ENCODE peak calls at places on chromosomes 5 and 9, in seven cellular contexts. B is NB4, O is mucosa of descending colon, G is fibroblast of the aortic adventitia, Y is tibial nerve, U is Caco-2, D is hepatocyte. H is an unnamed sample.

GRCh38 chr9:35051069-35051967 is 21.1 kb downstream of the VCP start:
- DNase-seq in B (peak), D (peak), Y (no peak), O (no peak), U (peak), G (peak), H (no peak)

GRCh38 chr5:108259306-108259705 is 122.6 kb downstream of the FBXL17 start:
- DNase-seq in O (no peak), D (peak), G (peak), U (no peak), Y (no peak), B (no peak), H (no peak)

GRCh38 chr9:2720179-2720654 is 2.9 kb downstream of the KCNV2 start:
- DNase-seq in D (peak), B (no peak), G (no peak), Y (no peak), O (no peak), U (no peak), H (no peak)

GRCh38 chr5:14465086-14465485 is 116.5 kb upstream of the OTULINL start:
- DNase-seq in Y (no peak), O (no peak), D (no peak), G (peak), B (no peak), U (no peak), H (no peak)

GRCh38 chr9:70065572-70065971 is 21.9 kb downstream of the MAMDC2 start:
- DNase-seq in U (no peak), G (no peak), Y (no peak), B (no peak), D (no peak), O (no peak), H (no peak)

GRCh38 chr5:82347213-82347947 is 69.2 kb upstream of the RPS23 start:
- DNase-seq in U (no peak), D (peak), G (peak), Y (no peak), O (no peak), B (no peak), H (peak)

GRCh38 chr5:147685991-147686390 is 96.5 kb downstream of the JAKMIP2 start:
- DNase-seq in G (no peak), D (no peak), Y (no peak), U (no peak), O (no peak), B (no peak), H (no peak)

GRCh38 chr9:21402387-21403247 is 6.3 kb upstream of the IFNA8 start:
- DNase-seq in B (no peak), G (no peak), D (peak), U (no peak), O (peak), Y (no peak), H (no peak)

GRCh38 chr5:135468541-135468940 is 16.4 kb upstream of the TIFAB start:
- DNase-seq in G (no peak), U (no peak), D (no peak), O (no peak), Y (no peak), B (no peak), H (no peak)

GRCh38 chr5:133821889-133822288 is 146.5 kb downstream of the C5orf15 start:
- DNase-seq in G (no peak), B (no peak), O (no peak), U (no peak), Y (no peak), D (no peak), H (no peak)

GRCh38 chr9:126248680-126249079 is 77.9 kb upstream of the MVB12B start:
- DNase-seq in U (no peak), G (peak), Y (no peak), D (no peak), O (no peak), B (no peak), H (peak)

GRCh38 chr5:128169369-128170017 is 85.9 kb downstream of the SLC12A2 start:
- DNase-seq in D (no peak), G (no peak), U (no peak), B (no peak), Y (no peak), O (no peak), H (no peak)

GRCh38 chr5:16666140-16666860 is 49.5 kb upstream of the RETREG1 start:
- DNase-seq in O (no peak), U (no peak), D (no peak), B (no peak), Y (no peak), G (no peak), H (no peak)

GRCh38 chr9:18849186-18849724 is 183.8 kb downstream of the SAXO1 start:
- DNase-seq in G (no peak), Y (no peak), U (no peak), B (no peak), O (no peak), D (no peak), H (no peak)

GRCh38 chr5:8842906-8843590 is 702.8 kb downstream of the SEMA5A start:
- DNase-seq in G (peak), B (peak), U (no peak), Y (peak), D (peak), O (no peak), H (no peak)

GRCh38 chr5:132263548-132264261 is 6.2 kb downstream of the PDLIM4 start:
- DNase-seq in U (peak), Y (peak), B (no peak), O (no peak), D (no peak), G (peak), H (peak)

GRCh38 chr5:127373858-127374491 is 83.4 kb downstream of the MEGF10 start:
- DNase-seq in O (no peak), G (no peak), B (peak), D (no peak), U (no peak), Y (no peak), H (no peak)

GRCh38 chr9:26947736-26948135 is 694 bp upstream of the PLAA start:
- DNase-seq in O (no peak), Y (no peak), B (peak), G (no peak), U (no peak), D (no peak), H (no peak)

GRCh38 chr5:148912714-148913398 is 86.4 kb downstream of the ADRB2 start:
- DNase-seq in B (no peak), U (no peak), D (peak), Y (no peak), O (no peak), G (peak), H (peak)
- H3K4me3 ChIP-seq in B (no peak), U (no peak), D (no peak), Y (no peak), O (no peak), G (no peak), H (no peak)

GRCh38 chr9:133516961-133517350 is 7.8 kb downstream of the MYMK start:
- DNase-seq in B (no peak), U (no peak), Y (no peak), O (peak), G (no peak), D (no peak), H (no peak)
- TF ChIP-seq CTCF in B (no peak), U (no peak), Y (no peak), O (no peak), G (no peak), D (no peak), H (no peak)

GRCh38 chr5:33115467-33115866 is 325.3 kb upstream of the TARS1 start:
- DNase-seq in Y (no peak), O (no peak), U (no peak), G (no peak), B (no peak), D (no peak), H (no peak)

GRCh38 chr5:33118761-33119415 is 321.9 kb upstream of the TARS1 start:
- DNase-seq in G (peak), D (no peak), Y (no peak), U (no peak), O (no peak), B (no peak), H (no peak)

DNA sequence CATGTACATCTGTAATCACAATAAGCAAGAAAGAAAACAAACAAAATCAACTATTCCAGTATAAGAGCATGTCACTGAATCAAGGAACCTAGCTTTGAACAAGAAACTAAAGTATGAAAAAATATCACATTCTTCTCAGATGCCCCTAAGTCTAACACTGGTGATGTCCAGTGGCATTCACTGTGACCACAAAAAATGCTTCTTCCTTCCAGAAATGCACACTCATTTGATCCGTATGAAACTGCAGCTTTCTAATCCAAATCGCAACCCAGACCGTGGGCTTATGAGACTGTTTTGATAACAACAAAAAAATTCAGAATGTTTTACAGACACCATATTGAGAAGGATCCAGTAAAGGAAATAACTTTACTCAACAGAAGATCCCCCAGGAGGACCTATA is 320.1 kb upstream of the TARS1 start:
- DNase-seq in D (no peak), G (peak), U (no peak), B (no peak), O (no peak), Y (no peak), H (peak)
- H3K4me3 ChIP-seq in D (no peak), G (no peak), U (no peak), B (no peak), O (no peak), Y (no peak), H (no peak)

GRCh38 chr5:35183243-35183955 is 46.9 kb downstream of the PRLR start:
- DNase-seq in Y (peak), B (peak), U (peak), D (peak), G (peak), O (no peak), H (peak)
- TF ChIP-seq CTCF in Y (peak), B (peak), U (peak), D (peak), G (peak), O (no peak), H (peak)

GRCh38 chr5:138369249-138369648 is 16.8 kb downstream of the KDM3B start:
- DNase-seq in G (no peak), D (no peak), U (no peak), O (no peak), Y (no peak), B (peak), H (no peak)
- H3K4me3 ChIP-seq in G (no peak), D (no peak), U (no peak), O (no peak), Y (no peak), B (no peak), H (no peak)

GRCh38 chr9:120877276-120878034 is 467 bp upstream of the PHF19 start:
- DNase-seq in G (peak), D (peak), U (peak), B (peak), O (peak), Y (peak), H (no peak)
- TF ChIP-seq CTCF in G (no peak), D (peak), U (no peak), B (no peak), O (no peak), Y (no peak), H (no peak)

H was measured in astrocyte of the cerebellum.